ENCODE peak calls at places on chromosomes 12 and 14, in eight cellular contexts. Q is activated T-cell treated with anti-CD3 and anti-CD28 coated beads, Interleukin-2, amount 50 U/mL, for 72 hours; J is astrocyte of the spinal cord; T is KG1; S is PC-9; Z is stimulated activated CD4-positive, alpha-beta T cell treated with anti-CD3 and anti-CD28 coated beads, Interleukin-4, amount 100 ng/mL, for 24 hours; M is fibroblast of the conjunctiva; U is BJ. E is an unnamed sample.

GRCh38 chr12:236445-236844 is 22.5 kb upstream of the SLC6A12 start:
- DNase-seq in M (no peak), S (no peak), U (no peak), T (no peak), Z (no peak), Q (no peak), J (no peak), E (no peak)

GRCh38 chr12:94689646-94690036 is 39.3 kb upstream of the TMCC3 start:
- DNase-seq in M (no peak), Q (no peak), Z (no peak), S (no peak), T (no peak), J (no peak), U (no peak), E (no peak)

GRCh38 chr12:106583578-106584103 is 837 bp downstream of the RFX4 start:
- DNase-seq in J (no peak), M (no peak), Q (peak), T (no peak), U (no peak), S (no peak), Z (no peak), E (peak)

GRCh38 chr14:61564623-61565091 is 130.7 kb upstream of the HIF1A start:
- DNase-seq in U (peak), J (peak), T (no peak), M (no peak), S (peak), Q (no peak), Z (no peak), E (no peak)

GRCh38 chr14:91834571-91834970 is 32.8 kb downstream of the TC2N start:
- DNase-seq in M (no peak), Z (no peak), S (no peak), U (no peak), Q (no peak), J (no peak), T (no peak), E (no peak)

GRCh38 chr14:64790478-64790877 is 86.3 kb downstream of the PLEKHG3 start:
- DNase-seq in U (no peak), J (no peak), T (no peak), S (no peak), Q (no peak), Z (no peak), M (no peak), E (no peak)

GRCh38 chr14:104975481-104976197 is 2.5 kb downstream of the AHNAK2 start:
- DNase-seq in Q (peak), Z (no peak), J (no peak), S (no peak), U (no peak), M (no peak), T (no peak), E (peak)

GRCh38 chr12:89454080-89454848 is 70.3 kb downstream of the GALNT4 start:
- DNase-seq in T (no peak), Z (no peak), Q (no peak), J (no peak), S (no peak), U (no peak), M (no peak), E (no peak)

GRCh38 chr12:16285586-16285985 is 8.1 kb upstream of the SLC15A5 start:
- DNase-seq in Z (no peak), U (no peak), T (no peak), J (peak), M (no peak), S (no peak), Q (no peak), E (no peak)

E was measured in GM13977.